ENCODE peak calls at places on chromosomes 3 and 15, in eight cellular contexts. R is NCI-H2171; G is nephron progenitor cell; N is iPS-NIHi11; P is activated CD4-positive, alpha-beta T cell treated with anti-CD3 and anti-CD28 coated beads for 36 hours; B is COR-L47; V is naive thymus-derived CD4-positive, alpha-beta T cell; D is NCI-H1417 treated with DMSO at 0.1 percent for 48 hours. Z is an unnamed sample.

GRCh38 chr3:141279074-141279945 is 47.7 kb downstream of the PXYLP1 start:
- DNase-seq in N (peak), R (no peak), D (no peak), P (peak), V (peak), B (peak), G (no peak), Z (peak)

GRCh38 chr15:98433856-98434255 is 214.5 kb upstream of the IGF1R start:
- DNase-seq in V (no peak), G (no peak), N (no peak), B (no peak), P (no peak), D (no peak), R (no peak), Z (no peak)

GRCh38 chr3:41200669-41201021 is 1.3 kb downstream of the CTNNB1 start:
- DNase-seq in R (no peak), B (no peak), P (peak), V (peak), D (no peak), G (peak), N (no peak), Z (no peak)

GRCh38 chr3:107249132-107249531 is 128.1 kb upstream of the CCDC54 start:
- DNase-seq in D (no peak), G (no peak), R (no peak), P (no peak), B (no peak), V (no peak), N (no peak), Z (no peak)

GRCh38 chr3:104805042-104805441 is 561.7 kb upstream of the ALCAM start:
- DNase-seq in N (no peak), B (peak), G (no peak), D (peak), V (no peak), P (no peak), R (no peak), Z (no peak)

GRCh38 chr3:55364426-55364825 is 122.7 kb downstream of the WNT5A start:
- DNase-seq in G (no peak), B (no peak), D (no peak), V (no peak), R (no peak), P (no peak), N (no peak), Z (no peak)

GRCh38 chr3:78647735-78648134 is 1120.1 kb downstream of the ROBO1 start:
- DNase-seq in B (no peak), P (no peak), N (no peak), R (no peak), V (no peak), G (no peak), D (peak), Z (no peak)

GRCh38 chr3:141644931-141645330 is 93.2 kb upstream of the RNF7 start:
- DNase-seq in N (peak), D (no peak), R (no peak), P (peak), V (peak), G (peak), B (peak), Z (peak)

GRCh38 chr3:71524688-71525087 is 58.8 kb downstream of the FOXP1 start:
- DNase-seq in V (no peak), G (peak), N (no peak), P (no peak), D (no peak), B (no peak), R (no peak), Z (peak)

GRCh38 chr3:174863488-174863887 is 4.4 kb downstream of the NAALADL2 start:
- DNase-seq in D (no peak), R (no peak), B (no peak), P (no peak), V (no peak), G (no peak), N (peak), Z (no peak)

GRCh38 chr3:105997800-105998526 is 129.2 kb upstream of the CBLB start:
- DNase-seq in P (peak), G (no peak), R (no peak), D (no peak), B (no peak), N (no peak), V (no peak), Z (no peak)